ENCODE peak calls at places on chromosomes 3 and 15, in seven cellular contexts. R, Y, E, H, K, A and O are unnamed samples.
A peak's percentile ranks its signal among the peaks of the same experiment; 100 is the strongest.

GRCh38 chr3:124033360-124034015 is 41.6 kb upstream of the ROPN1 start:
- DNase-seq in R (peak; percentile 69), Y (no peak), E (peak; percentile 62), H (no peak), K (no peak), A (peak; percentile 17), O (peak; percentile 82)

GRCh38 chr3:111727843-111728565 is 131.1 kb upstream of the PHLDB2 start:
- DNase-seq in R (no peak), Y (no peak), E (no peak), H (no peak), K (no peak), A (no peak), O (no peak)

GRCh38 chr15:59218710-59219109 is 12.1 kb downstream of the LDHAL6B start:
- DNase-seq in R (no peak), Y (no peak), E (no peak), H (no peak), K (no peak), A (no peak), O (no peak)

GRCh38 chr15:66390670-66391069 is 4.0 kb downstream of the MAP2K1 start:
- DNase-seq in R (no peak), Y (peak; percentile 18), E (no peak), H (no peak), K (no peak), A (no peak), O (no peak)

GRCh38 chr3:131535596-131535995 is 32.8 kb upstream of the MRPL3 start:
- DNase-seq in R (no peak), Y (no peak), E (no peak), H (no peak), K (peak; percentile 66), A (no peak), O (no peak)

GRCh38 chr3:8164145-8164544 is 337.5 kb upstream of the LMCD1 start:
- DNase-seq in R (no peak), Y (no peak), E (no peak), H (no peak), K (no peak), A (no peak), O (no peak)

GRCh38 chr3:175564335-175564734 is 705.2 kb downstream of the NAALADL2 start:
- DNase-seq in R (no peak), Y (no peak), E (no peak), H (no peak), K (no peak), A (no peak), O (no peak)

GRCh38 chr3:48394391-48394790 is 22.4 kb downstream of the FBXW12 start:
- DNase-seq in R (no peak), Y (no peak), E (no peak), H (no peak), K (no peak), A (no peak), O (no peak)

GRCh38 chr15:37979597-37979996 is 45.2 kb downstream of the TMCO5A start:
- DNase-seq in R (no peak), Y (no peak), E (no peak), H (no peak), K (no peak), A (no peak), O (peak; percentile 57)

GRCh38 chr3:183468424-183468823 is 40.0 kb upstream of the MCF2L2 start:
- DNase-seq in R (no peak), Y (no peak), E (no peak), H (no peak), K (no peak), A (no peak), O (no peak)

GRCh38 chr15:71149645-71150557 is 34.6 kb downstream of the THSD4 start:
- DNase-seq in R (no peak), Y (no peak), E (no peak), H (no peak), K (no peak), A (peak; percentile 74), O (no peak)

GRCh38 chr15:35784745-35785144 is 238.8 kb upstream of the DPH6 start:
- DNase-seq in R (no peak), Y (no peak), E (no peak), H (no peak), K (no peak), A (peak; percentile 17), O (no peak)

GRCh38 chr3:52829482-52829881 is 990 bp downstream of the ITIH4 start:
- DNase-seq in R (no peak), Y (no peak), E (no peak), H (no peak), K (no peak), A (no peak), O (no peak)

DNA sequence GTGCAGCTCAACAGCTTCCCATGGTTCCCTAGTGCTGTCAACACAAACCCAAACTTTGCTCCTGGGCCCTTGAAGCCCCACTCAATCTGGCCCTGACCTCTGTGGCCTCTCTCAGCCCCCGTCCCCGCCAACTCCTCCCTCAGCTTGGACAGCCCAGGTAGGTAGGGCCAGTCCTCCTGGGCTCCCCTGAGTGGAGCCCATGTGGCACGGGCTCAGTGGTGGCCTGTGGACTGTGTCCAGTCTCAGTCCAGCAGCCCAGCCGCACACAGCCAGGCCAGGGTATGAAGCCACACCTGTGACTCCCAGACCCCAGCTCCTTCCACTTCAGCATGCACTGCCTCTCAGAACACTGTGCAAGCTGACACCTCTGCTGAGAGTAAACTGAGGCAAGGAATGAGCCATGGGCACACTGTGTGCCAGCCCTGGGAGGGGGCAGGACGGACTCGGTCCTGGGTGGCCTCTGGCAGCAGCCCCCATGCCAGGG is 11.5 kb downstream of the PLXND1 start:
- DNase-seq in R (no peak), Y (no peak), E (no peak), H (no peak), K (no peak), A (no peak), O (no peak)
- H3K4me1 ChIP-seq in R (peaks cover 55% of the 10 kb centered on the region), Y (peaks cover 32% of the 10 kb centered on the region), E (peaks cover 79% of the 10 kb centered on the region), H (peaks cover 73% of the 10 kb centered on the region), K (peaks cover 57% of the 10 kb centered on the region), A (peaks cover 59% of the 10 kb centered on the region), O (peaks cover 82% of the 10 kb centered on the region)

GRCh38 chr3:129026728-129027543 is 25.8 kb downstream of the EFCC1 start:
- DNase-seq in R (peak; percentile 91), Y (peak; percentile 91), E (peak; percentile 95), H (peak; percentile 61), K (peak; percentile 72), A (peak; percentile 94), O (peak; percentile 92)
- H3K4me3 ChIP-seq in R (peak overlapping the region; percentile 47), Y (peak overlapping the region; percentile 61), E (peak overlapping the region; percentile 57), H (peak overlapping the region; percentile 81), K (peak overlapping the region; percentile 27), A (no peak overlapping the region), O (peak overlapping the region; percentile 41)

DNA sequence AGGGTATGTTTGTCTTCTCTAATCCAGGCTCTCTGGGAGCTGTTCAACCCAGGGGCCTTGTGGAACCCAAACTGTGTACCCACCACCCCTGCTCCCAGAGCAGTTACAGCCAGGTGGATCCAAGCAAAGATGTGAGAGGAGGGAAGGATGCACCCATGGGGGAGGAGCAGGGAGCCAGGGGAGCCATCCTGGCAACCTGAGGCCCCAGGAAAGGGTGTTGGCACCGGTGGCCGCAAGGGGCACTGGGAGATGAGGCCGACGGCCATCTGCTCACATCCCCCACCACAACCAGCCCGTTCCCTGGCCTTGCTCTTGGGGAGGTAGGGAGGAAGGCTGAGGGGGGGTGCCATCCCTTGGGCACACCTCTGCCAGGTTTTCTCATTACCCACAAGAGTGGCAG is 43.2 kb downstream of the CMTM6 start:
- DNase-seq in R (no peak), Y (no peak), E (no peak), H (no peak), K (no peak), A (no peak), O (no peak)
- H3K4me1 ChIP-seq in R (peaks cover 52% of the 10 kb centered on the region), Y (peaks cover 82% of the 10 kb centered on the region), E (no peaks in the 10 kb centered on the region), H (no peaks in the 10 kb centered on the region), K (no peaks in the 10 kb centered on the region), A (peaks cover 20% of the 10 kb centered on the region), O (no peaks in the 10 kb centered on the region)

DNA sequence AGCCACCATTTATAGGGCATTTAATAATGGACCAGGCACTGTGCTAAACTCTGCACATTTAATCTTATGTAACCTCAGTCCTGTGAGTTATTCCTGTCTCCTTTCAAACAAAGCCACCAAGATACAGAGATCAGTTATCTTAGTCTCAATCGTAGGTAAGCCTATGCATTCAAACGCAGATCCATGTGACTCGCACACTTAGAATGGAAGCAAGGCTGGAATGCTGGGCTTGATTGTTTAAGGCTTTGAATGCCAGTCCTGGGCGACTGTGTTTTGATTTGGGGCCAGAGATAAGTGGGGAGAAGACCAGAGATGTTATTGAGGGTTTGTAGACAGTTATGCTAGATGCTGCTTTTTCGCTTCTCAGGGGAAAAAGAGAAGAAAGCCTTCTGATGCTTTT is 22.2 kb downstream of the MED12L start:
- DNase-seq in R (peak; percentile 83), Y (no peak), E (no peak), H (no peak), K (peak; percentile 4), A (no peak), O (no peak)
- H3K4me3 ChIP-seq in R (peak overlapping the region; percentile 6), Y (no peak overlapping the region), E (no peak overlapping the region), H (no peak overlapping the region), K (no peak overlapping the region), A (no peak overlapping the region), O (no peak overlapping the region)

GRCh38 chr3:113223831-113224240 is 12.5 kb downstream of the BOC start:
- DNase-seq in R (no peak), Y (no peak), E (no peak), H (no peak), K (no peak), A (no peak), O (no peak)
- H3K4me1 ChIP-seq in R (peaks cover 39% of the 10 kb centered on the region), Y (peaks cover 5% of the 10 kb centered on the region), E (peaks cover 78% of the 10 kb centered on the region), H (no peaks in the 10 kb centered on the region), K (peaks cover 16% of the 10 kb centered on the region), A (peaks cover 5% of the 10 kb centered on the region), O (no peaks in the 10 kb centered on the region)

DNA sequence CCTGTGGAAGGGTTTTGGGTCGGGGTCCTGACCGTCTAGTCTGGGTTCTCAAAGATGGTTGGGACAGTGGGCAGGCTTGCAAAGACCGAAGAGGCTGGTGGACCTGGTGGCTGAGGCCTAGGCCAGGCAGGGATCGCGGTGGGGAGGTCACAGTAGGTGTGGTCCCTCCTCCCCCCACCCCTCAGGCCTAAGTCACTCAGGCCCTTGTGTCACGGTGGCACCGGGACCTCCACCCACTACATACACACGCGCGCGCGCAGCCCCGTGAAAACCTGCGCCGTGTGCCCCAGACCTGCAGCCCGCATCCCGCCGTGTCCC is 24.2 kb downstream of the SEC61A1 start:
- DNase-seq in R (no peak), Y (no peak), E (peak; percentile 66), H (no peak), K (no peak), A (no peak), O (peak; percentile 39)
- H3K4me3 ChIP-seq in R (peak overlapping the region; percentile 36), Y (peak overlapping the region; percentile 73), E (peak overlapping the region; percentile 56), H (peak overlapping the region; percentile 86), K (peak overlapping the region; percentile 12), A (no peak overlapping the region), O (peak overlapping the region; percentile 32)

GRCh38 chr15:43878466-43878865 is 51.7 kb downstream of the WDR76 start:
- DNase-seq in R (no peak), Y (no peak), E (no peak), H (no peak), K (no peak), A (no peak), O (no peak)
- H3K4me1 ChIP-seq in R (peaks cover 13% of the 10 kb centered on the region), Y (no peaks in the 10 kb centered on the region), E (no peaks in the 10 kb centered on the region), H (no peaks in the 10 kb centered on the region), K (no peaks in the 10 kb centered on the region), A (no peaks in the 10 kb centered on the region), O (no peaks in the 10 kb centered on the region)